ENCODE peak calls at places on chromosomes 12 and 14, in six cellular contexts. One of them, this sample, is unnamed.

GRCh38 chr12:94254270-94254669 is 105.9 kb downstream of the PLXNC1 start:
- DNase-seq in OCI-LY7: no peak
- DNase-seq in SK-N-SH: no peak
- DNase-seq in mammary epithelial cell: no peak
- DNase-seq in fibroblast of lung: no peak
- DNase-seq in mesendoderm: no peak
- DNase-seq in this sample: no peak

GRCh38 chr14:30657606-30658163 is 35.6 kb downstream of the SCFD1 start:
- DNase-seq in SK-N-SH: no peak
- DNase-seq in mesendoderm: peak; percentile 11
- DNase-seq in fibroblast of lung: no peak
- DNase-seq in OCI-LY7: peak; percentile 29
- DNase-seq in mammary epithelial cell: no peak
- DNase-seq in this sample: peak; percentile 62

GRCh38 chr14:24840204-24840893 is 206.4 kb upstream of the GZMB start:
- DNase-seq in mammary epithelial cell: no peak
- DNase-seq in SK-N-SH: no peak
- DNase-seq in fibroblast of lung: peak; percentile 44
- DNase-seq in mesendoderm: peak; percentile 75
- DNase-seq in OCI-LY7: no peak
- DNase-seq in this sample: no peak

GRCh38 chr12:72264548-72265175 is 7.5 kb upstream of the TRHDE start:
- DNase-seq in mammary epithelial cell: no peak
- DNase-seq in fibroblast of lung: no peak
- DNase-seq in mesendoderm: peak; percentile 21
- DNase-seq in OCI-LY7: peak; percentile 13
- DNase-seq in SK-N-SH: peak; percentile 23
- DNase-seq in this sample: peak; percentile 58

GRCh38 chr12:94616217-94616729 is 34.1 kb downstream of the TMCC3 start:
- DNase-seq in fibroblast of lung: peak; percentile 21
- DNase-seq in mammary epithelial cell: peak; percentile 77
- DNase-seq in SK-N-SH: no peak
- DNase-seq in mesendoderm: peak; percentile 82
- DNase-seq in OCI-LY7: no peak
- DNase-seq in this sample: no peak

GRCh38 chr14:100083706-100084105 is 18.5 kb downstream of the EVL start:
- DNase-seq in SK-N-SH: no peak
- DNase-seq in OCI-LY7: no peak
- DNase-seq in mesendoderm: no peak
- DNase-seq in fibroblast of lung: peak; percentile 20
- DNase-seq in mammary epithelial cell: peak; percentile 95
- DNase-seq in this sample: no peak

GRCh38 chr14:81256289-81256960 is 35.7 kb upstream of the GTF2A1 start:
- DNase-seq in mammary epithelial cell: no peak
- DNase-seq in OCI-LY7: peak; percentile 54
- DNase-seq in mesendoderm: no peak
- DNase-seq in SK-N-SH: no peak
- DNase-seq in fibroblast of lung: no peak
- DNase-seq in this sample: no peak

GRCh38 chr14:102182901-102183619 is 43.4 kb downstream of the WDR20 start:
- DNase-seq in mesendoderm: no peak
- DNase-seq in SK-N-SH: no peak
- DNase-seq in fibroblast of lung: peak; percentile 83
- DNase-seq in mammary epithelial cell: no peak
- DNase-seq in OCI-LY7: no peak
- DNase-seq in this sample: no peak

GRCh38 chr12:85872497-85873091 is 1.5 kb upstream of the NTS start:
- DNase-seq in SK-N-SH: peak; percentile 24
- DNase-seq in OCI-LY7: peak; percentile 67
- DNase-seq in mesendoderm: peak; percentile 85
- DNase-seq in mammary epithelial cell: peak; percentile 45
- DNase-seq in fibroblast of lung: peak; percentile 52
- DNase-seq in this sample: peak; percentile 86

GRCh38 chr14:67241416-67242362 is at the start of gene PALS1:
- DNase-seq in OCI-LY7: peak; percentile 68
- DNase-seq in fibroblast of lung: peak; percentile 88
- DNase-seq in mammary epithelial cell: peak; percentile 84
- DNase-seq in SK-N-SH: peak; percentile 87
- DNase-seq in mesendoderm: peak; percentile 84
- DNase-seq in this sample: peak; percentile 45

GRCh38 chr14:34098985-34099349 is 148.1 kb upstream of the EGLN3 start:
- DNase-seq in OCI-LY7: no peak
- DNase-seq in SK-N-SH: no peak
- DNase-seq in mammary epithelial cell: no peak
- DNase-seq in mesendoderm: no peak
- DNase-seq in fibroblast of lung: no peak
- DNase-seq in this sample: no peak

DNA sequence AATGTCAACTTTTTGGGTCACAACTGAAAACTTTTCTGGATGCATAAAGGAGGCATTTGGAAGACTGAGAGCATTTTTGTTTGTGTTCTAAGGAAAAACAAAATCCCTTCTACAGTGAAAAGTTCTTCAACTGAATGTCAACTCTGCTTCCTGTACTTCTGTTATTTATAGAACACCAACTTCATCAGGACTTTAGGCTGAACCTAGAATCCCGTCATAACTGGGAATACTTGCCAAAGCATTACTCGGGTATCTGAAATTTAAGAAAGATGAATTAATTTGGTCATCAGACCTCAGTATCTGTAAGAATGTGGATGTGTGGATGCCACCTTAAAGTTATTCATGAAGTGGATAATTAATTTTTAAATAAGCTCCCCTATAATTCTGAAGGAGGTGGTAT is 73.2 kb downstream of the FERMT2 start:
- DNase-seq in fibroblast of lung: peak; percentile 80
- DNase-seq in OCI-LY7: no peak
- DNase-seq in mammary epithelial cell: no peak
- DNase-seq in SK-N-SH: no peak
- DNase-seq in mesendoderm: no peak
- DNase-seq in this sample: no peak
- H3K4me1 ChIP-seq in fibroblast of lung: peaks cover 23% of the 10 kb centered on the region
- H3K4me1 ChIP-seq in OCI-LY7: no peaks in the 10 kb centered on the region
- H3K4me1 ChIP-seq in mammary epithelial cell: peaks cover 12% of the 10 kb centered on the region
- H3K4me1 ChIP-seq in SK-N-SH: no peaks in the 10 kb centered on the region
- H3K4me1 ChIP-seq in mesendoderm: no peaks in the 10 kb centered on the region
- H3K4me1 ChIP-seq in this sample: no peaks in the 10 kb centered on the region

DNA sequence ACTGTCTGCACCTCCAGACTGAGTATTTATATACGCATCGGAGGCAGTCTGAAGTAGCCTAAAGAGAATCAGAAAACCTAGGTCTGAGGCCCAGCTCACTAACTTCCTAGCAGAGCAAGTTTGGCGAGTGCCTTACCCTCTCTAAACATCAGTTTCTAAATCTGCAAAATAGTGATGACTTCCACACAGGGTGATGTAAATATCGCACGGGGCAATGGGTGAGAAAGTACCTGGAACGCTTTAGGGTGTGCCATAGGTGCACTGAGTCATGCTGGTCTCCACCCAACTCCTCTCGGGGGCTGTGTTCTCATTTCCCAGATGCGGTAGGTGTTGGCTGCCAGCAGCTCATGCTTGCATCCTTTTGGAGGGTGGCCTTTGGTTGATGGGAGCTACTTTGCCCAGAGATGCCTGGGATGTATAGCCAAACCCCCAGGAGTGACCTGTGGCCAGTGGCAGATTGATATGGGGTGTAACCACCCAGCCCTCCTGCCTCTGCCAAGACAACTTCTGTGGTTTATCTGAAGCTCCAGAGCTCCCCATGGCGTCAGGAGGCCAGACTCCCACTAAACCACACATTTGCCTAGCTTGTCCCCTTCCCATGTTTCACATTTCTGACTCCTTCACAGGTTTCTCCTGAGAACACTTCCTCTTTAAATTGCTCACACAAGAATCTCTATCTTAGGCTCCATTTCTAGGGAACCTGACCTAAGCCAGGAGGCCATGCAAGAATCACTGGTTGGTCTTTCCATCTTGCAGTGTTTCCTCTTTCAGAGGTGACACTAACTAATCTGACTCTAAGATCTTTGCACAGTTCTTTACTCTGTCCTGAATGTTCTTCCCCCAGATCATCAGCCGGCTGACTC is 62.0 kb upstream of the TUNAR start:
- DNase-seq in OCI-LY7: no peak
- DNase-seq in mesendoderm: no peak
- DNase-seq in SK-N-SH: no peak
- DNase-seq in mammary epithelial cell: no peak
- DNase-seq in fibroblast of lung: no peak
- DNase-seq in this sample: no peak
- H3K4me2 ChIP-seq in OCI-LY7: no peak overlapping the region
- H3K4me2 ChIP-seq in mesendoderm: no peak overlapping the region
- H3K4me2 ChIP-seq in SK-N-SH: no peak overlapping the region
- H3K4me2 ChIP-seq in mammary epithelial cell: no peak overlapping the region
- H3K4me2 ChIP-seq in fibroblast of lung: no peak overlapping the region
- H3K4me2 ChIP-seq in this sample: no peak overlapping the region

GRCh38 chr12:64814432-64814831 is 10.0 kb upstream of the TBC1D30 start:
- DNase-seq in SK-N-SH: no peak
- DNase-seq in mammary epithelial cell: no peak
- DNase-seq in mesendoderm: no peak
- DNase-seq in OCI-LY7: no peak
- DNase-seq in fibroblast of lung: no peak
- DNase-seq in this sample: no peak
- H3K4me1 ChIP-seq in SK-N-SH: no peaks in the 10 kb centered on the region
- H3K4me1 ChIP-seq in mammary epithelial cell: no peaks in the 10 kb centered on the region
- H3K4me1 ChIP-seq in mesendoderm: no peaks in the 10 kb centered on the region
- H3K4me1 ChIP-seq in OCI-LY7: no peaks in the 10 kb centered on the region
- H3K4me1 ChIP-seq in fibroblast of lung: no peaks in the 10 kb centered on the region
- H3K4me1 ChIP-seq in this sample: no peaks in the 10 kb centered on the region

DNA sequence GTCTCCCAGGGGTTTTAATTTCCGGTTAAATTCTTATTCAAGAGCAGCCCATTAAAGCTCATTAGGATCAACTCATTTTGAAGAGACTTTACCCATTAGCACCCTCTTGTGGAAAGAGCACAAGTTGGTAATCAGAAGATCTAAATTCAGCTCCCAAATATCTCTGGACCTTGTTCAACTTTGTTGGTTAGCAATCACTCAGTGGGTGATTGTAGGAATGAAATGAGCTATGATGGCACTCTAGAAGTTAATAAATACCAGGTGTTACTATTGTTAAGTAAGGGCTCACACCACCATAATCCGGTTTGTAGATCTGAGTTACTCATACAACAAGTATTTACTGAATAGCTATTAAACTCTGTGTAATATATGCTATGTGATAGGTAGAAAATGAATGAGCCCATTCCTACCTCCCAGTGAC is 42.9 kb downstream of the TRIP11 start:
- DNase-seq in fibroblast of lung: peak; percentile 87
- DNase-seq in OCI-LY7: peak; percentile 66
- DNase-seq in SK-N-SH: peak; percentile 19
- DNase-seq in mammary epithelial cell: peak; percentile 83
- DNase-seq in mesendoderm: peak; percentile 71
- DNase-seq in this sample: peak; percentile 94
- H3K4me2 ChIP-seq in fibroblast of lung: no peak overlapping the region
- H3K4me2 ChIP-seq in OCI-LY7: no peak overlapping the region
- H3K4me2 ChIP-seq in SK-N-SH: peak overlapping the region; percentile 51
- H3K4me2 ChIP-seq in mammary epithelial cell: no peak overlapping the region
- H3K4me2 ChIP-seq in mesendoderm: no peak overlapping the region
- H3K4me2 ChIP-seq in this sample: peak overlapping the region; percentile 46

GRCh38 chr12:6230321-6231110 is 30.3 kb downstream of the CD9 start:
- DNase-seq in mesendoderm: no peak
- DNase-seq in OCI-LY7: peak; percentile 84
- DNase-seq in fibroblast of lung: peak; percentile 70
- DNase-seq in mammary epithelial cell: peak; percentile 89
- DNase-seq in SK-N-SH: no peak
- DNase-seq in this sample: peak; percentile 63

GRCh38 chr12:6229224-6229748 is 29.1 kb downstream of the CD9 start:
- DNase-seq in fibroblast of lung: no peak
- DNase-seq in OCI-LY7: no peak
- DNase-seq in mammary epithelial cell: peak; percentile 92
- DNase-seq in SK-N-SH: no peak
- DNase-seq in mesendoderm: no peak
- DNase-seq in this sample: no peak

GRCh38 chr12:6226701-6227096 is 26.5 kb downstream of the CD9 start:
- DNase-seq in mammary epithelial cell: peak; percentile 77
- DNase-seq in fibroblast of lung: no peak
- DNase-seq in mesendoderm: no peak
- DNase-seq in OCI-LY7: no peak
- DNase-seq in SK-N-SH: no peak
- DNase-seq in this sample: no peak

GRCh38 chr12:6229823-6230222 is 29.6 kb downstream of the CD9 start:
- DNase-seq in mesendoderm: no peak
- DNase-seq in SK-N-SH: no peak
- DNase-seq in mammary epithelial cell: peak; percentile 82
- DNase-seq in OCI-LY7: no peak
- DNase-seq in fibroblast of lung: peak; percentile 97
- DNase-seq in this sample: no peak

GRCh38 chr12:6228535-6229223 is 28.5 kb downstream of the CD9 start:
- DNase-seq in mesendoderm: no peak
- DNase-seq in fibroblast of lung: no peak
- DNase-seq in SK-N-SH: no peak
- DNase-seq in OCI-LY7: no peak
- DNase-seq in mammary epithelial cell: no peak
- DNase-seq in this sample: no peak
- H3K4me1 ChIP-seq in mesendoderm: no peaks in the 10 kb centered on the region
- H3K4me1 ChIP-seq in fibroblast of lung: peaks cover 42% of the 10 kb centered on the region
- H3K4me1 ChIP-seq in SK-N-SH: peaks cover 66% of the 10 kb centered on the region
- H3K4me1 ChIP-seq in OCI-LY7: peaks cover 22% of the 10 kb centered on the region
- H3K4me1 ChIP-seq in mammary epithelial cell: peaks cover 85% of the 10 kb centered on the region
- H3K4me1 ChIP-seq in this sample: peaks cover 7% of the 10 kb centered on the region

GRCh38 chr12:41419151-41419893 is 231.2 kb downstream of the PDZRN4 start:
- DNase-seq in fibroblast of lung: no peak
- DNase-seq in mesendoderm: no peak
- DNase-seq in OCI-LY7: no peak
- DNase-seq in SK-N-SH: no peak
- DNase-seq in mammary epithelial cell: no peak
- DNase-seq in this sample: no peak
- H3K4me2 ChIP-seq in fibroblast of lung: no peak overlapping the region
- H3K4me2 ChIP-seq in mesendoderm: no peak overlapping the region
- H3K4me2 ChIP-seq in OCI-LY7: no peak overlapping the region
- H3K4me2 ChIP-seq in SK-N-SH: no peak overlapping the region
- H3K4me2 ChIP-seq in mammary epithelial cell: no peak overlapping the region
- H3K4me2 ChIP-seq in this sample: peak overlapping the region; percentile 38

DNA sequence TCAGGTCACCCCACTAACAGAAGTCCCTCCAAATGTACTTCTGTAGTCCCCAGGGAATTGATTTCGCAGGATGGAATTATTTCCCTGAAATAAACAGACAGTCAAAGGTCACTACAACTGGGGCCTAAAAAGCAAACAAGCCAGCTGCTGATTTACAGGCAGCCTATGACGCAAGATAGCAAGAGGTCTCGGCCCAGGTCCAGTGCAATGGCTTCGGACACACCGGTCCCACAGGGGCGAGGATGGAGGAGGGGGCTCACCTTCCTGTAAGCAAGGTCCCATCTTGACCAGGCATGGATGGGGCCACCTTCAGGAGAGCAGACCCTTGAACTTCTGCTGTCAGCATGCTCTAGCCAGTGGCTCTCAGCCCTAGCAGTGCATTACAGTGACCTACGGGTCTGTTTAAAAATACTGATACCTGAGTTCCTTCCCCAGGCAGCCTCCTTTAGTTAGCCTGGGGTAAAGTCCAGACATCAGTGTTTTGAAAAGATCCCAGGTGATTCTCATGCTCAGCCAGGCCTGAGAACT is 18.1 kb downstream of the NUAK1 start:
- DNase-seq in SK-N-SH: no peak
- DNase-seq in mesendoderm: no peak
- DNase-seq in fibroblast of lung: no peak
- DNase-seq in OCI-LY7: no peak
- DNase-seq in mammary epithelial cell: no peak
- DNase-seq in this sample: no peak
- H3K4me1 ChIP-seq in SK-N-SH: no peaks in the 10 kb centered on the region
- H3K4me1 ChIP-seq in mesendoderm: peaks cover 8% of the 10 kb centered on the region
- H3K4me1 ChIP-seq in fibroblast of lung: peaks cover 10% of the 10 kb centered on the region
- H3K4me1 ChIP-seq in OCI-LY7: no peaks in the 10 kb centered on the region
- H3K4me1 ChIP-seq in mammary epithelial cell: no peaks in the 10 kb centered on the region
- H3K4me1 ChIP-seq in this sample: no peaks in the 10 kb centered on the region

DNA sequence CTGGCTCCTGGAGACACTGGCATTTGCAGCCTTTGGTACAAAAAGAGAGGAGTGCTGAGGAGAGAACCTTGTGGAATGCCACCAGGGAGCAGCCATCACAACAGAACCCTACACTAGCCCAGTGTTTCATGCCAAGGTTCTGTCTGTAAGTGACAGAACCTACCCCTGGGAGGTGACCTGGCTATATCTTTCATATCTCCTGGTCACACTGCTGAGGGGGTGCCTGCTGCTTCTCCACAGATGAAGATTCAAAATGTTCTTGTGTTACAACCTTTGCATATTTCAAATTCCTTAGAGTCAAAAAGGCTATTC is 12.7 kb upstream of the EIF4B start:
- DNase-seq in mammary epithelial cell: no peak
- DNase-seq in mesendoderm: peak; percentile 43
- DNase-seq in SK-N-SH: no peak
- DNase-seq in fibroblast of lung: no peak
- DNase-seq in OCI-LY7: no peak
- DNase-seq in this sample: no peak
- H3K4me2 ChIP-seq in mammary epithelial cell: no peak overlapping the region
- H3K4me2 ChIP-seq in mesendoderm: no peak overlapping the region
- H3K4me2 ChIP-seq in SK-N-SH: no peak overlapping the region
- H3K4me2 ChIP-seq in fibroblast of lung: no peak overlapping the region
- H3K4me2 ChIP-seq in OCI-LY7: no peak overlapping the region
- H3K4me2 ChIP-seq in this sample: no peak overlapping the region

This sample was measured in Karpas-422.